ENCODE peak calls at places on chromosome 22, in six cellular contexts. One of them, this sample, is unnamed.

GRCh38 chr22:42202669-42203068 is 67.8 kb downstream of the TCF20 start:
- DNase-seq in A549: no peak
- DNase-seq in mesothelial cell of epicardium: no peak
- DNase-seq in AG10803: peak
- DNase-seq in retinal pigment epithelial cell: peak
- DNase-seq in AG09309: peak
- DNase-seq in this sample: no peak

GRCh38 chr22:42440728-42441127 is 8.5 kb upstream of the NFAM1 start:
- DNase-seq in mesothelial cell of epicardium: no peak
- DNase-seq in AG10803: no peak
- DNase-seq in retinal pigment epithelial cell: no peak
- DNase-seq in A549: no peak
- DNase-seq in AG09309: no peak
- DNase-seq in this sample: no peak

GRCh38 chr22:37010976-37011375 is 8.3 kb downstream of the TST start:
- DNase-seq in A549: no peak
- DNase-seq in AG09309: no peak
- DNase-seq in mesothelial cell of epicardium: no peak
- DNase-seq in AG10803: no peak
- DNase-seq in retinal pigment epithelial cell: no peak
- DNase-seq in this sample: no peak

GRCh38 chr22:48752451-48753380 is 1075.0 kb downstream of the BRD1 start:
- DNase-seq in mesothelial cell of epicardium: no peak
- DNase-seq in A549: no peak
- DNase-seq in AG10803: no peak
- DNase-seq in retinal pigment epithelial cell: no peak
- DNase-seq in AG09309: no peak
- DNase-seq in this sample: no peak

GRCh38 chr22:28857288-28857687 is 26.1 kb upstream of the ZNRF3 start:
- DNase-seq in AG09309: no peak
- DNase-seq in mesothelial cell of epicardium: no peak
- DNase-seq in AG10803: no peak
- DNase-seq in A549: no peak
- DNase-seq in retinal pigment epithelial cell: peak
- DNase-seq in this sample: no peak

GRCh38 chr22:20624161-20624616 is 116.8 kb downstream of the MED15 start:
- DNase-seq in A549: no peak
- DNase-seq in AG09309: no peak
- DNase-seq in retinal pigment epithelial cell: no peak
- DNase-seq in AG10803: no peak
- DNase-seq in mesothelial cell of epicardium: no peak
- DNase-seq in this sample: peak

GRCh38 chr22:50219800-50220602 is 19.2 kb downstream of the SELENOO start:
- DNase-seq in AG09309: no peak
- DNase-seq in AG10803: no peak
- DNase-seq in retinal pigment epithelial cell: no peak
- DNase-seq in A549: no peak
- DNase-seq in mesothelial cell of epicardium: no peak
- DNase-seq in this sample: no peak

GRCh38 chr22:37051629-37052385 is at the start of gene KCTD17:
- DNase-seq in AG09309: no peak
- DNase-seq in retinal pigment epithelial cell: no peak
- DNase-seq in AG10803: peak
- DNase-seq in A549: peak
- DNase-seq in mesothelial cell of epicardium: no peak
- DNase-seq in this sample: peak

GRCh38 chr22:17744430-17744829 is 29.8 kb downstream of the BID start:
- DNase-seq in A549: no peak
- DNase-seq in AG10803: no peak
- DNase-seq in mesothelial cell of epicardium: no peak
- DNase-seq in retinal pigment epithelial cell: no peak
- DNase-seq in AG09309: no peak
- DNase-seq in this sample: no peak

GRCh38 chr22:22870577-22871398 is 16.8 kb upstream of the IGLL5 start:
- DNase-seq in AG10803: no peak
- DNase-seq in AG09309: no peak
- DNase-seq in mesothelial cell of epicardium: no peak
- DNase-seq in retinal pigment epithelial cell: no peak
- DNase-seq in A549: no peak
- DNase-seq in this sample: no peak

GRCh38 chr22:28442951-28443876 is 236.4 kb downstream of the TTC28 start:
- DNase-seq in mesothelial cell of epicardium: peak
- DNase-seq in AG09309: no peak
- DNase-seq in retinal pigment epithelial cell: no peak
- DNase-seq in A549: no peak
- DNase-seq in AG10803: peak
- DNase-seq in this sample: peak

GRCh38 chr22:38841635-38842034 is 2.2 kb downstream of the NPTXR start:
- DNase-seq in A549: no peak
- DNase-seq in AG09309: no peak
- DNase-seq in mesothelial cell of epicardium: no peak
- DNase-seq in AG10803: no peak
- DNase-seq in retinal pigment epithelial cell: no peak
- DNase-seq in this sample: no peak

GRCh38 chr22:38843716-38844660 is at the start of gene NPTXR:
- DNase-seq in A549: peak
- DNase-seq in retinal pigment epithelial cell: peak
- DNase-seq in AG09309: no peak
- DNase-seq in mesothelial cell of epicardium: peak
- DNase-seq in AG10803: peak
- DNase-seq in this sample: no peak

GRCh38 chr22:38842512-38843200 is 1.2 kb downstream of the NPTXR start:
- DNase-seq in AG09309: no peak
- DNase-seq in AG10803: no peak
- DNase-seq in retinal pigment epithelial cell: no peak
- DNase-seq in A549: no peak
- DNase-seq in mesothelial cell of epicardium: no peak
- DNase-seq in this sample: no peak

GRCh38 chr22:38844661-38845367 is 986 bp upstream of the NPTXR start:
- DNase-seq in A549: no peak
- DNase-seq in AG09309: no peak
- DNase-seq in mesothelial cell of epicardium: no peak
- DNase-seq in retinal pigment epithelial cell: no peak
- DNase-seq in AG10803: peak
- DNase-seq in this sample: no peak

DNA sequence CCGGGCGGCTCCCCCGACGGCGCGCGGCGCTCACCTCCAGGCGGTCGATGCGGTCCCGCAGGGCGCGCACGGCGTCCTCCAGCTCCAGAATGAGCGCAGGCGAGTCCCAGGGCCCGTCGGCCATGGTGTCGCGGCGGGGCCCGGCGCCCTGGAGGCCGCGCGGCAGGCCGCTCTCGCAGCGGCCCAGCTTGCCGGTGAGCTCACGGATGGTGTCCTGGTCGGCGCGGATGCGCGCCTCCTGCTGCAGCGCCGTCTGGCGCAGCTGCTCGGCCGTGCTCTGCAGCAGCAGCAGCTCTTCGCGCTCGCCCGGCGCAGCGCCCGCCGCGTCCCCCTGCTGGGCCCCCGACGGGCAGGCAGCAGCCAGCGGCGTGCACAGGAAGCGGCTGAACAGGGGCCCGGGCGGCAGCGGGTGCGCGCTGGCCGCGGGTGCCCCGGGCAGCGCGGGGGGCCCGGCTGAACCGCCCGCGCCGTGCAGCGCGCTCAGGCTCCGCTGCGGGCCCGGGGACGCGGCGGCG is 570 bp downstream of the NPTXR start:
- DNase-seq in AG09309: no peak
- DNase-seq in AG10803: peak
- DNase-seq in mesothelial cell of epicardium: peak
- DNase-seq in retinal pigment epithelial cell: peak
- DNase-seq in A549: peak
- DNase-seq in this sample: peak
- TF ChIP-seq CTCF in AG09309: peak
- TF ChIP-seq CTCF in AG10803: peak
- TF ChIP-seq CTCF in mesothelial cell of epicardium: no peak
- TF ChIP-seq CTCF in retinal pigment epithelial cell: peak
- TF ChIP-seq CTCF in A549: peak
- TF ChIP-seq CTCF in this sample: peak

GRCh38 chr22:35517207-35517606 is 23.4 kb upstream of the RASD2 start:
- DNase-seq in A549: no peak
- DNase-seq in AG10803: no peak
- DNase-seq in retinal pigment epithelial cell: no peak
- DNase-seq in mesothelial cell of epicardium: no peak
- DNase-seq in AG09309: no peak
- DNase-seq in this sample: no peak
- TF ChIP-seq CTCF in A549: no peak
- TF ChIP-seq CTCF in AG10803: no peak
- TF ChIP-seq CTCF in retinal pigment epithelial cell: no peak
- TF ChIP-seq CTCF in mesothelial cell of epicardium: no peak
- TF ChIP-seq CTCF in AG09309: no peak
- TF ChIP-seq CTCF in this sample: no peak

GRCh38 chr22:44913198-44913983 is 96.4 kb downstream of the PHF21B start:
- DNase-seq in mesothelial cell of epicardium: no peak
- DNase-seq in AG09309: no peak
- DNase-seq in retinal pigment epithelial cell: no peak
- DNase-seq in AG10803: no peak
- DNase-seq in A549: no peak
- DNase-seq in this sample: no peak
- TF ChIP-seq CTCF in mesothelial cell of epicardium: peak
- TF ChIP-seq CTCF in AG09309: no peak
- TF ChIP-seq CTCF in retinal pigment epithelial cell: no peak
- TF ChIP-seq CTCF in AG10803: no peak
- TF ChIP-seq CTCF in A549: no peak
- TF ChIP-seq CTCF in this sample: no peak

GRCh38 chr22:46634011-46634699 is 14.0 kb downstream of the GRAMD4 start:
- DNase-seq in mesothelial cell of epicardium: no peak
- DNase-seq in AG09309: no peak
- DNase-seq in retinal pigment epithelial cell: no peak
- DNase-seq in A549: no peak
- DNase-seq in AG10803: no peak
- DNase-seq in this sample: peak

GRCh38 chr22:46636221-46637002 is 16.2 kb downstream of the GRAMD4 start:
- DNase-seq in AG10803: no peak
- DNase-seq in mesothelial cell of epicardium: no peak
- DNase-seq in retinal pigment epithelial cell: no peak
- DNase-seq in AG09309: no peak
- DNase-seq in A549: no peak
- DNase-seq in this sample: no peak

GRCh38 chr22:46637711-46638600 is 17.8 kb downstream of the GRAMD4 start:
- DNase-seq in A549: no peak
- DNase-seq in AG10803: no peak
- DNase-seq in mesothelial cell of epicardium: no peak
- DNase-seq in AG09309: no peak
- DNase-seq in retinal pigment epithelial cell: no peak
- DNase-seq in this sample: no peak

GRCh38 chr22:46633334-46633890 is 13.2 kb downstream of the GRAMD4 start:
- DNase-seq in AG09309: no peak
- DNase-seq in mesothelial cell of epicardium: no peak
- DNase-seq in retinal pigment epithelial cell: no peak
- DNase-seq in A549: no peak
- DNase-seq in AG10803: no peak
- DNase-seq in this sample: no peak

DNA sequence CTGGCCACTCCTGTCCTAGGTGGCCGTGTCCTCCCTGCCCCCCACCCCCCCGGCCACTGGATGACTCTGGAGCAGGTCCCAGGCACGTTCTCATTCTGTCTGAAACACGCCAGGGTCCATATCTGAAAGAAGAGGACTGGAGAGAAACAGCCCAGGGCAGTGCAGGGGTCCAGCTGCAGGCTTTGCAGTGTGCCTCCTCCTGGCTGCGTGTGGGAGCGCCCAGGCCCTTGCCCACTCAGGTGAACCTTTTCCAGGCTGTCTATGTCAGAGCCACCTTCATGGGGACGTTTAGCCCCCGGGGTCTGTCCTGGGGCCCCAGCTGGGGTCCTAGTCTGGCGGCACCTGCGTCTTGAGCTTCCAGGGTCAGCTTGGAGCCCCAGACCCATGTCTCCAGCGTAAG is 15.6 kb downstream of the GRAMD4 start:
- DNase-seq in mesothelial cell of epicardium: no peak
- DNase-seq in AG10803: no peak
- DNase-seq in AG09309: no peak
- DNase-seq in A549: no peak
- DNase-seq in retinal pigment epithelial cell: no peak
- DNase-seq in this sample: no peak
- TF ChIP-seq CTCF in mesothelial cell of epicardium: no peak
- TF ChIP-seq CTCF in AG10803: no peak
- TF ChIP-seq CTCF in AG09309: no peak
- TF ChIP-seq CTCF in A549: no peak
- TF ChIP-seq CTCF in retinal pigment epithelial cell: peak
- TF ChIP-seq CTCF in this sample: no peak

GRCh38 chr22:21628386-21629261 is 1.2 kb downstream of the YDJC start:
- DNase-seq in AG09309: no peak
- DNase-seq in retinal pigment epithelial cell: no peak
- DNase-seq in AG10803: no peak
- DNase-seq in mesothelial cell of epicardium: no peak
- DNase-seq in A549: no peak
- DNase-seq in this sample: no peak

GRCh38 chr22:21631025-21631424 is 1.2 kb upstream of the YDJC start:
- DNase-seq in A549: no peak
- DNase-seq in AG10803: no peak
- DNase-seq in retinal pigment epithelial cell: no peak
- DNase-seq in AG09309: no peak
- DNase-seq in mesothelial cell of epicardium: no peak
- DNase-seq in this sample: no peak

GRCh38 chr22:21632237-21632895 is at the start of gene CCDC116:
- DNase-seq in AG09309: no peak
- DNase-seq in retinal pigment epithelial cell: no peak
- DNase-seq in A549: no peak
- DNase-seq in AG10803: no peak
- DNase-seq in mesothelial cell of epicardium: no peak
- DNase-seq in this sample: no peak

GRCh38 chr22:21626735-21627469 is 2.9 kb downstream of the YDJC start:
- DNase-seq in AG10803: no peak
- DNase-seq in A549: no peak
- DNase-seq in mesothelial cell of epicardium: no peak
- DNase-seq in retinal pigment epithelial cell: no peak
- DNase-seq in AG09309: no peak
- DNase-seq in this sample: no peak

GRCh38 chr22:21629262-21630149 is at the start of gene YDJC:
- DNase-seq in retinal pigment epithelial cell: peak
- DNase-seq in AG09309: peak
- DNase-seq in A549: peak
- DNase-seq in mesothelial cell of epicardium: peak
- DNase-seq in AG10803: peak
- DNase-seq in this sample: peak
- TF ChIP-seq CTCF in retinal pigment epithelial cell: peak
- TF ChIP-seq CTCF in AG09309: peak
- TF ChIP-seq CTCF in A549: peak
- TF ChIP-seq CTCF in mesothelial cell of epicardium: peak
- TF ChIP-seq CTCF in AG10803: peak
- TF ChIP-seq CTCF in this sample: peak

DNA sequence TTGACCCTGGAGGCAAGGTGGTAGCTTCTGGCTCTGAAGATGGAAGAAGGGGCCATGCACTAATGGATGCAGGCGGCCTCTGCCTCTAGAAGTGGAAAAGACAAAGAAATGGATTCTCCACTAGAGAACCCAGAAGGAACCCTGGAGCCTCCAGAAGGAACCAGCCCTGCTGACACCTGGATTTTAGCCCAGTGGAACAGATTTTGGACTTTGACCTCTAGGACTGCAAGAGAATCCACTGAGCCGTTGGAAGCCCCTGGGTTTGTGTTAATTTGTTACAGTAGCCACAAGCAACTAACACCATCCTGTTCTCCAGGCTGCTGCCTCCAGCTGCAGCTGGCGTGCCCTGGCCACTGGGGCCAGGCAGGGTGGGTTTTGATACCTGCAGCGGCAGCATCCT is 77.0 kb upstream of the PARVG start:
- DNase-seq in A549: no peak
- DNase-seq in AG09309: no peak
- DNase-seq in AG10803: no peak
- DNase-seq in retinal pigment epithelial cell: no peak
- DNase-seq in mesothelial cell of epicardium: no peak
- DNase-seq in this sample: no peak
- TF ChIP-seq CTCF in A549: no peak
- TF ChIP-seq CTCF in AG09309: no peak
- TF ChIP-seq CTCF in AG10803: no peak
- TF ChIP-seq CTCF in retinal pigment epithelial cell: no peak
- TF ChIP-seq CTCF in mesothelial cell of epicardium: no peak
- TF ChIP-seq CTCF in this sample: no peak